ENCODE peak calls at places on chromosomes 1 and 21, in eight cellular contexts. A is A673, J is GM12878, E is WTC11, M is body of pancreas, S is thyroid gland, P is GM10248, W is transverse colon. Y is an unnamed sample.

GRCh38 chr1:1399870-1400575 is 888 bp upstream of the CCNL2 start:
- DNase-seq in A (no peak), J (no peak), E (no peak), M (no peak), S (peak; percentile 11), P (no peak), W (no peak), Y (no peak)

GRCh38 chr1:94323311-94324167 is 86.2 kb upstream of the ARHGAP29 start:
- DNase-seq in A (no peak), J (no peak), E (no peak), M (no peak), S (no peak), P (no peak), W (no peak), Y (no peak)

GRCh38 chr1:158124999-158125398 is 55.7 kb upstream of the CD1D start:
- DNase-seq in A (peak; percentile 98), J (peak; percentile 26), E (peak; percentile 91), M (peak; percentile 94), S (peak; percentile 89), P (peak; percentile 80), W (peak; percentile 86), Y (peak; percentile 73)

GRCh38 chr1:184800876-184801275 is 46.2 kb upstream of the EDEM3 start:
- DNase-seq in A (no peak), J (no peak), E (no peak), M (no peak), S (no peak), P (no peak), W (no peak), Y (no peak)

GRCh38 chr1:20100632-20101355 is 18.5 kb downstream of the PLA2G2D start:
- DNase-seq in A (peak; percentile 62), J (no peak), E (peak; percentile 75), M (peak; percentile 25), S (peak; percentile 9), P (peak; percentile 77), W (peak; percentile 46), Y (no peak)

GRCh38 chr1:222047370-222047769 is 305.5 kb upstream of the DUSP10 start:
- DNase-seq in A (no peak), J (no peak), E (no peak), M (no peak), S (no peak), P (no peak), W (no peak), Y (no peak)

GRCh38 chr1:91795601-91796389 is 90.2 kb downstream of the TGFBR3 start:
- DNase-seq in A (no peak), J (no peak), E (no peak), M (no peak), S (no peak), P (no peak), W (no peak), Y (no peak)

GRCh38 chr1:25028910-25029599 is 99.0 kb upstream of the RUNX3 start:
- DNase-seq in A (no peak), J (no peak), E (no peak), M (no peak), S (peak; percentile 47), P (no peak), W (peak; percentile 23), Y (no peak)

GRCh38 chr1:9537863-9538668 is 1.2 kb upstream of the SLC25A33 start:
- DNase-seq in A (no peak), J (no peak), E (no peak), M (peak; percentile 85), S (peak; percentile 51), P (no peak), W (peak; percentile 50), Y (no peak)

GRCh38 chr1:198678901-198679329 is 40.1 kb downstream of the PTPRC start:
- DNase-seq in A (no peak), J (no peak), E (no peak), M (no peak), S (no peak), P (no peak), W (peak; percentile 14), Y (no peak)

GRCh38 chr21:41166947-41167346 is 1.0 kb upstream of the BACE2 start:
- DNase-seq in A (no peak), J (no peak), E (no peak), M (peak; percentile 15), S (peak; percentile 39), P (no peak), W (no peak), Y (no peak)

GRCh38 chr1:208835082-208835467 is 590.9 kb upstream of the PLXNA2 start:
- DNase-seq in A (no peak), J (no peak), E (no peak), M (no peak), S (no peak), P (no peak), W (no peak), Y (no peak)

GRCh38 chr1:114154146-114154962 is 685 bp upstream of the SYT6 start:
- DNase-seq in A (peak; percentile 54), J (no peak), E (peak; percentile 82), M (no peak), S (no peak), P (no peak), W (no peak), Y (no peak)

GRCh38 chr1:171644805-171645483 is 7.5 kb downstream of the MYOC start:
- DNase-seq in A (peak; percentile 92), J (peak; percentile 49), E (peak; percentile 91), M (peak; percentile 80), S (peak; percentile 81), P (peak; percentile 58), W (peak; percentile 86), Y (peak; percentile 48)

GRCh38 chr1:220770245-220770913 is 16.3 kb upstream of the MTARC1 start:
- DNase-seq in A (no peak), J (peak; percentile 49), E (no peak), M (no peak), S (no peak), P (peak; percentile 63), W (no peak), Y (no peak)

GRCh38 chr1:157994704-157995540 is 1.5 kb downstream of the KIRREL1 start:
- DNase-seq in A (no peak), J (no peak), E (no peak), M (no peak), S (peak; percentile 48), P (no peak), W (peak; percentile 20), Y (no peak)

GRCh38 chr1:82934069-82934468 is 1064.9 kb downstream of the TTLL7 start:
- DNase-seq in A (no peak), J (no peak), E (no peak), M (no peak), S (peak; percentile 75), P (no peak), W (no peak), Y (no peak)

GRCh38 chr1:230301820-230302219 is 124.3 kb downstream of the PGBD5 start:
- DNase-seq in A (no peak), J (no peak), E (no peak), M (peak; percentile 18), S (no peak), P (no peak), W (no peak), Y (no peak)

GRCh38 chr1:186152227-186152944 is 222.7 kb downstream of the TPR start:
- DNase-seq in A (peak; percentile 78), J (no peak), E (no peak), M (no peak), S (no peak), P (no peak), W (no peak), Y (no peak)

GRCh38 chr1:179228783-179229213 is 679 bp downstream of the ABL2 start:
- DNase-seq in A (peak; percentile 44), J (no peak), E (peak; percentile 62), M (peak; percentile 42), S (peak; percentile 54), P (no peak), W (peak; percentile 63), Y (no peak)

GRCh38 chr1:29416267-29416666 is 179.9 kb downstream of the PTPRU start:
- DNase-seq in A (no peak), J (no peak), E (no peak), M (no peak), S (no peak), P (no peak), W (no peak), Y (no peak)
- TF ChIP-seq CTCF in A (peak; percentile 21), J (no peak), E (no peak), M (no peak), S (no peak), P (no peak), W (no peak), Y (no peak)

DNA sequence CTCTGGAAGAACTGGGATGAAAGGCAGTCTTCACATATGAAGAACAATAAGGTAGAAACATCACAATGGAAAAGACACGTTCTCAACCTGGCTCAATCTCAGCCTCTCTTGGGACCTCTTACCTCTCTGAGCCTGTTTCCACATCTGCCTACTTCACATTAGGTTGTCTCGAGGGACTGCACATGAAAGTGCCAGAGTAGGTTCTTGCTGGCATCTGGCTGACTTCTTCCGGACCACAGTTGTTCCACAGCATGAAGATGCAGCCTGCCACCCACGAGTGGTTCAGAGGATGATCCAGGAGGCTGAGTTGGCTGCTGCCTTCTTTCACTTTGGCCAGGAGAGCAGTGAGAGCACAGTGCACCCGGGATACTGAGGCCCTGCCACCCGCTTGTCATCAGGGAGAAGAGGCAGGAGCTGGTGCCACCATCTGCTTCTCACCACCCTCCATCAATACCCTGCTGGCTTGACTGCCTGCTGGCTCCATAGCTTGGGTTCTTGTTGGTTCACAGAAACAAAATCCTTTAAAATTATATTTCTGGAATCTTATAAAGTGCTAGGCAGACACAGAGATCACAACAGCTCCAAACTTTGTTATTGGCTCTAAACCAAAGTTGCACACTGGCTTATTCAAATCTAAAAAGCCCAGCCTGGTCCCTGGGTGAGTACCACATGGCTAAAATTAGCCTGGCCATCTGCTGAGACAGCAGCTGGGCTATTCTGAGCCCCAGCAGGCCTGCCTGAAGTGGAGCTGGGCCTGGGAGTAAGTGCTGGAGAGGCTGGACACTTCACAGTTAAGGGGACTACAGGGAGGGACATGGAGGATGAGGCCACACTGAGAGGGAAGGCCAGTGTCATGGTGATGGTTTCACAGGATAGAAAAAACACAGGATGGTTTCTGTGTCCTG is 47.0 kb upstream of the LIN9 start:
- DNase-seq in A (no peak), J (no peak), E (no peak), M (no peak), S (no peak), P (no peak), W (peak; percentile 42), Y (no peak)
- TF ChIP-seq CTCF in A (no peak), J (no peak), E (no peak), M (no peak), S (no peak), P (no peak), W (no peak), Y (no peak)

DNA sequence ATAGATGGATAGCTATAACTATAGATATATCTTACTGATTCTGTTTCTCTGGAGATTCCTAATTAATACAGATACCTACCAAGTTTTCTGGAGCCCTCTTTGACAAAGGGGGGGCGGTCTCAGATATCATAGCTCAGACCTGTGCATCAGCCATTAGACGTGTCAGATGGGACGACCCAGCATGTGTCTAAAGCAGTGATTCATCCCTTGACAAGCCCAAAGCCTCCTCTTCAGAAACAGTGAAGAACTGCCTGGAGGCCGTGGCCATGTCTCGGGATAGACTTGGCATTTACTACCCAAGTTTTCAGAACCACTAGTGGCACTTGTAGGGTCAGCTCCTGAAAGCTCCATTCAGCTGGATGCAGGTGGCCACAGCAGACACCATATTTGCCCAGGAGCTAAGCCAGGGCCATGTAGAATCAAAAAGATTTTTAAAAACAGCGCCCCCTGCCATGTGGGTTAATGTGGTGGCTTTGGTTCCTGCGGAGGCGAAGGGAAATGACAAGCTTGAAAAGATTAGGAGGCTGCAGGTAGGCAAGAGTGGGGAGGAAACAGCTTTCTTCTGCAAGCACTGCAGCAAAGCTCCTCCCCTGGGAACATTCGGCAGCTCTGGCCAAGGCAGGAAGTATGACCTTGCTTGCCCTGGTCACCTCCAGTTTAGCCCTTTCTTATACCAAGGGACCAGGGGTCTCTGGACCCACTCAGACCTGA is 82.2 kb downstream of the FBXO2 start:
- DNase-seq in A (peak; percentile 15), J (no peak), E (peak; percentile 81), M (no peak), S (no peak), P (no peak), W (no peak), Y (no peak)
- TF ChIP-seq CTCF in A (peak; percentile 50), J (peak; percentile 34), E (peak; percentile 31), M (no peak), S (no peak), P (no peak), W (no peak), Y (no peak)

GRCh38 chr21:44012474-44013379 is 618 bp downstream of the TRAPPC10 start:
- DNase-seq in A (peak; percentile 63), J (peak; percentile 27), E (peak; percentile 88), M (peak; percentile 53), S (peak; percentile 53), P (peak; percentile 91), W (peak; percentile 83), Y (no peak)
- TF ChIP-seq CTCF in A (no peak), J (peak; percentile 43), E (peak; percentile 52), M (no peak), S (peak; percentile 22), P (peak; percentile 78), W (no peak), Y (no peak)

Y was measured in omental fat pad.